ENCODE peak calls at places on chromosomes 16 and 17, in nine cellular contexts. One of them, this sample, is unnamed.

GRCh38 chr17:10091051-10091450 is 107.4 kb downstream of the GAS7 start:
- DNase-seq in Kasumi-1: no peak
- DNase-seq in EL: no peak
- DNase-seq in GM04503: no peak
- DNase-seq in activated CD4-positive, alpha-beta T cell treated with anti-CD3 and anti-CD28 coated beads, Interleukin-2, amount 50 U/mL, for 1 hour: no peak
- DNase-seq in A549: no peak
- DNase-seq in NCI-H1694 treated with DMSO at 0.1 percent for 48 hours: no peak
- DNase-seq in stimulated activated CD4-positive, alpha-beta T cell treated with anti-CD3 and anti-CD28 coated beads, Interleukin-15, amount 100 ng/mL, for 1 hour: no peak
- DNase-seq in GM20000: no peak
- DNase-seq in this sample: no peak

GRCh38 chr17:43085489-43085888 is 39.7 kb downstream of the BRCA1 start:
- DNase-seq in Kasumi-1: no peak
- DNase-seq in EL: peak
- DNase-seq in GM04503: no peak
- DNase-seq in activated CD4-positive, alpha-beta T cell treated with anti-CD3 and anti-CD28 coated beads, Interleukin-2, amount 50 U/mL, for 1 hour: no peak
- DNase-seq in A549: peak
- DNase-seq in NCI-H1694 treated with DMSO at 0.1 percent for 48 hours: no peak
- DNase-seq in stimulated activated CD4-positive, alpha-beta T cell treated with anti-CD3 and anti-CD28 coated beads, Interleukin-15, amount 100 ng/mL, for 1 hour: no peak
- DNase-seq in GM20000: no peak
- DNase-seq in this sample: no peak

GRCh38 chr17:17435323-17435722 is 41.5 kb upstream of the MED9 start:
- DNase-seq in Kasumi-1: no peak
- DNase-seq in EL: peak
- DNase-seq in GM04503: peak
- DNase-seq in activated CD4-positive, alpha-beta T cell treated with anti-CD3 and anti-CD28 coated beads, Interleukin-2, amount 50 U/mL, for 1 hour: no peak
- DNase-seq in A549: peak
- DNase-seq in NCI-H1694 treated with DMSO at 0.1 percent for 48 hours: no peak
- DNase-seq in stimulated activated CD4-positive, alpha-beta T cell treated with anti-CD3 and anti-CD28 coated beads, Interleukin-15, amount 100 ng/mL, for 1 hour: no peak
- DNase-seq in GM20000: no peak
- DNase-seq in this sample: no peak

GRCh38 chr17:72445055-72445991 is 324.5 kb downstream of the SOX9 start:
- DNase-seq in Kasumi-1: no peak
- DNase-seq in EL: no peak
- DNase-seq in GM04503: no peak
- DNase-seq in activated CD4-positive, alpha-beta T cell treated with anti-CD3 and anti-CD28 coated beads, Interleukin-2, amount 50 U/mL, for 1 hour: no peak
- DNase-seq in A549: peak
- DNase-seq in NCI-H1694 treated with DMSO at 0.1 percent for 48 hours: no peak
- DNase-seq in stimulated activated CD4-positive, alpha-beta T cell treated with anti-CD3 and anti-CD28 coated beads, Interleukin-15, amount 100 ng/mL, for 1 hour: no peak
- DNase-seq in GM20000: no peak
- DNase-seq in this sample: no peak

GRCh38 chr16:30069575-30070462 is 4.3 kb downstream of the ALDOA start:
- DNase-seq in Kasumi-1: no peak
- DNase-seq in EL: no peak
- DNase-seq in GM04503: no peak
- DNase-seq in activated CD4-positive, alpha-beta T cell treated with anti-CD3 and anti-CD28 coated beads, Interleukin-2, amount 50 U/mL, for 1 hour: no peak
- DNase-seq in A549: no peak
- DNase-seq in NCI-H1694 treated with DMSO at 0.1 percent for 48 hours: no peak
- DNase-seq in stimulated activated CD4-positive, alpha-beta T cell treated with anti-CD3 and anti-CD28 coated beads, Interleukin-15, amount 100 ng/mL, for 1 hour: no peak
- DNase-seq in GM20000: no peak
- DNase-seq in this sample: no peak

GRCh38 chr16:29765167-29766032 is 12.7 kb upstream of the ZG16 start:
- DNase-seq in Kasumi-1: no peak
- DNase-seq in EL: no peak
- DNase-seq in GM04503: no peak
- DNase-seq in activated CD4-positive, alpha-beta T cell treated with anti-CD3 and anti-CD28 coated beads, Interleukin-2, amount 50 U/mL, for 1 hour: no peak
- DNase-seq in A549: no peak
- DNase-seq in NCI-H1694 treated with DMSO at 0.1 percent for 48 hours: no peak
- DNase-seq in stimulated activated CD4-positive, alpha-beta T cell treated with anti-CD3 and anti-CD28 coated beads, Interleukin-15, amount 100 ng/mL, for 1 hour: no peak
- DNase-seq in GM20000: no peak
- DNase-seq in this sample: no peak

GRCh38 chr17:49741692-49742076 is 22.2 kb downstream of the FAM117A start:
- DNase-seq in Kasumi-1: no peak
- DNase-seq in EL: no peak
- DNase-seq in GM04503: no peak
- DNase-seq in activated CD4-positive, alpha-beta T cell treated with anti-CD3 and anti-CD28 coated beads, Interleukin-2, amount 50 U/mL, for 1 hour: no peak
- DNase-seq in A549: no peak
- DNase-seq in NCI-H1694 treated with DMSO at 0.1 percent for 48 hours: no peak
- DNase-seq in stimulated activated CD4-positive, alpha-beta T cell treated with anti-CD3 and anti-CD28 coated beads, Interleukin-15, amount 100 ng/mL, for 1 hour: no peak
- DNase-seq in GM20000: no peak
- DNase-seq in this sample: no peak

GRCh38 chr17:38326996-38327792 is 16.6 kb downstream of the GPR179 start:
- DNase-seq in Kasumi-1: peak
- DNase-seq in EL: no peak
- DNase-seq in GM04503: no peak
- DNase-seq in activated CD4-positive, alpha-beta T cell treated with anti-CD3 and anti-CD28 coated beads, Interleukin-2, amount 50 U/mL, for 1 hour: no peak
- DNase-seq in A549: no peak
- DNase-seq in NCI-H1694 treated with DMSO at 0.1 percent for 48 hours: no peak
- DNase-seq in stimulated activated CD4-positive, alpha-beta T cell treated with anti-CD3 and anti-CD28 coated beads, Interleukin-15, amount 100 ng/mL, for 1 hour: no peak
- DNase-seq in GM20000: no peak
- DNase-seq in this sample: no peak

GRCh38 chr17:65536573-65537342 is 24.7 kb downstream of the AXIN2 start:
- DNase-seq in Kasumi-1: no peak
- DNase-seq in EL: no peak
- DNase-seq in GM04503: no peak
- DNase-seq in activated CD4-positive, alpha-beta T cell treated with anti-CD3 and anti-CD28 coated beads, Interleukin-2, amount 50 U/mL, for 1 hour: no peak
- DNase-seq in A549: no peak
- DNase-seq in NCI-H1694 treated with DMSO at 0.1 percent for 48 hours: no peak
- DNase-seq in stimulated activated CD4-positive, alpha-beta T cell treated with anti-CD3 and anti-CD28 coated beads, Interleukin-15, amount 100 ng/mL, for 1 hour: no peak
- DNase-seq in GM20000: no peak
- DNase-seq in this sample: no peak

This sample was measured in NCI-H1930.